ENCODE peak calls at places on chromosomes 12 and 14, in four cellular contexts. G is AG04450, Z is uterus, M is GM12865. R is an unnamed sample.

GRCh38 chr12:104180389-104180788 is 35.2 kb upstream of the TXNRD1 start:
- DNase-seq in Z (no peak), G (no peak), M (no peak), R (no peak)

GRCh38 chr12:26298785-26299621 is 103.6 kb downstream of the SSPN start:
- DNase-seq in Z (peak; percentile 47), M (peak; percentile 88), G (no peak), R (peak; percentile 55)

GRCh38 chr12:130951636-130952035 is 2.1 kb upstream of the ADGRD1 start:
- DNase-seq in G (no peak), M (no peak), Z (no peak), R (no peak)

GRCh38 chr12:79420146-79420618 is 270.6 kb downstream of the PAWR start:
- DNase-seq in G (peak; percentile 84), M (peak; percentile 18), Z (no peak), R (peak; percentile 92)

GRCh38 chr12:64864319-64864718 is 39.9 kb downstream of the TBC1D30 start:
- DNase-seq in G (no peak), Z (no peak), M (no peak), R (no peak)

GRCh38 chr12:64318605-64319004 is 72.0 kb downstream of the C12orf56 start:
- DNase-seq in Z (no peak), M (peak; percentile 72), G (no peak), R (peak; percentile 3)

GRCh38 chr12:132522586-132523380 is 32.8 kb downstream of the FBRSL1 start:
- DNase-seq in G (no peak), M (no peak), Z (no peak), R (no peak)

GRCh38 chr12:15435597-15435996 is 113.3 kb downstream of the PTPRO start:
- DNase-seq in Z (no peak), G (no peak), M (no peak), R (peak; percentile 12)

GRCh38 chr12:68180792-68181744 is 21.5 kb upstream of the IFNG start:
- DNase-seq in G (no peak), M (peak; percentile 8), Z (no peak), R (no peak)

GRCh38 chr12:77231548-77231947 is 166.2 kb upstream of the E2F7 start:
- DNase-seq in G (peak; percentile 15), M (no peak), Z (peak; percentile 75), R (peak; percentile 67)

GRCh38 chr14:79856357-79856756 is 354.9 kb downstream of the DIO2 start:
- DNase-seq in Z (no peak), G (no peak), M (no peak), R (no peak)

GRCh38 chr12:18861287-18861858 is 123.5 kb downstream of the CAPZA3 start:
- DNase-seq in M (peak; percentile 43), Z (no peak), G (no peak), R (no peak)

GRCh38 chr12:2960432-2960956 is 1.3 kb downstream of the TEAD4 start:
- DNase-seq in Z (no peak), M (peak; percentile 13), G (no peak), R (no peak)

GRCh38 chr12:122834921-122835692 is at the start of gene HIP1R:
- DNase-seq in Z (no peak), M (peak; percentile 58), G (no peak), R (no peak)

GRCh38 chr12:26870491-26871419 is 37.8 kb upstream of the ITPR2 start:
- DNase-seq in Z (peak; percentile 50), M (peak; percentile 77), G (peak; percentile 23), R (no peak)

GRCh38 chr12:12890815-12891645 is at the start of gene GPRC5A:
- DNase-seq in Z (peak; percentile 96), G (peak; percentile 82), M (peak; percentile 21), R (peak; percentile 87)

GRCh38 chr12:53213348-53213747 is 6.3 kb upstream of the ITGB7 start:
- DNase-seq in M (peak; percentile 88), G (no peak), Z (peak; percentile 84), R (no peak)

GRCh38 chr14:53517276-53517960 is 364.3 kb upstream of the DDHD1 start:
- DNase-seq in G (no peak), Z (no peak), M (no peak), R (no peak)

GRCh38 chr12:71999795-72000194 is 61.1 kb downstream of the TPH2 start:
- DNase-seq in G (no peak), Z (no peak), M (no peak), R (no peak)

GRCh38 chr12:127282786-127283565 is 984.0 kb upstream of the TMEM132C start:
- DNase-seq in M (no peak), Z (no peak), G (no peak), R (no peak)

GRCh38 chr12:6383572-6384498 is at the start of gene LTBR:
- DNase-seq in Z (peak; percentile 96), G (peak; percentile 76), M (peak; percentile 59), R (no peak)

GRCh38 chr12:113418213-113418879 is 3.8 kb upstream of the SDSL start:
- DNase-seq in G (no peak), M (no peak), Z (no peak), R (no peak)

GRCh38 chr12:14885718-14886201 is at the start of gene MGP:
- DNase-seq in Z (peak; percentile 81), G (no peak), M (no peak), R (peak; percentile 66)

GRCh38 chr12:26113194-26113654 is 11.6 kb downstream of the BHLHE41 start:
- DNase-seq in Z (no peak), G (no peak), M (no peak), R (no peak)

GRCh38 chr12:2826036-2826435 is 8.8 kb downstream of the NRIP2 start:
- DNase-seq in G (no peak), M (no peak), Z (no peak), R (no peak)

GRCh38 chr12:59927041-59927440 is 331.2 kb downstream of the SLC16A7 start:
- DNase-seq in Z (no peak), G (no peak), M (no peak), R (no peak)

GRCh38 chr12:52120951-52121847 is 41.7 kb downstream of the SMIM41 start:
- DNase-seq in G (no peak), M (no peak), Z (no peak), R (no peak)

GRCh38 chr12:66319266-66319954 is 17.1 kb downstream of the HELB start:
- DNase-seq in Z (no peak), G (no peak), M (no peak), R (no peak)

GRCh38 chr14:64502476-64503183 is 1.0 kb downstream of the ZBTB25 start:
- DNase-seq in G (no peak), Z (peak; percentile 38), M (peak; percentile 46), R (no peak)

GRCh38 chr12:14514154-14514842 is 53.4 kb downstream of the PLBD1 start:
- DNase-seq in G (no peak), Z (no peak), M (peak; percentile 53), R (peak; percentile 5)

GRCh38 chr14:61512026-61512425 is 183.3 kb upstream of the HIF1A start:
- DNase-seq in Z (no peak), G (no peak), M (no peak), R (no peak)

GRCh38 chr12:109951751-109952150 is 44.4 kb downstream of the GIT2 start:
- DNase-seq in G (peak; percentile 85), M (no peak), Z (peak; percentile 27), R (peak; percentile 68)

GRCh38 chr12:109868182-109869051 is 11.9 kb downstream of the GLTP start:
- DNase-seq in G (no peak), Z (no peak), M (peak; percentile 53), R (no peak)

GRCh38 chr12:105921872-105922669 is 216.7 kb downstream of the NUAK1 start:
- DNase-seq in M (no peak), G (no peak), Z (no peak), R (no peak)

GRCh38 chr12:69330475-69331473 is 17.4 kb upstream of the LYZ start:
- DNase-seq in Z (no peak), M (peak; percentile 66), G (no peak), R (no peak)

GRCh38 chr12:109085590-109085989 is 7.7 kb downstream of the ALKBH2 start:
- DNase-seq in Z (no peak), M (no peak), G (no peak), R (no peak)

GRCh38 chr14:97705107-97705506 is 907.9 kb downstream of the VRK1 start:
- DNase-seq in M (no peak), Z (no peak), G (no peak), R (no peak)

GRCh38 chr12:121240484-121241202 is 30.7 kb downstream of the P2RX4 start:
- DNase-seq in Z (peak; percentile 93), M (no peak), G (no peak), R (no peak)

GRCh38 chr14:105838107-105838506 is 311.7 kb downstream of the TMEM121 start:
- DNase-seq in G (no peak), M (no peak), Z (no peak), R (no peak)

GRCh38 chr12:5428332-5429221 is 3.3 kb upstream of the NTF3 start:
- DNase-seq in Z (no peak), M (no peak), G (no peak), R (peak; percentile 39)

DNA sequence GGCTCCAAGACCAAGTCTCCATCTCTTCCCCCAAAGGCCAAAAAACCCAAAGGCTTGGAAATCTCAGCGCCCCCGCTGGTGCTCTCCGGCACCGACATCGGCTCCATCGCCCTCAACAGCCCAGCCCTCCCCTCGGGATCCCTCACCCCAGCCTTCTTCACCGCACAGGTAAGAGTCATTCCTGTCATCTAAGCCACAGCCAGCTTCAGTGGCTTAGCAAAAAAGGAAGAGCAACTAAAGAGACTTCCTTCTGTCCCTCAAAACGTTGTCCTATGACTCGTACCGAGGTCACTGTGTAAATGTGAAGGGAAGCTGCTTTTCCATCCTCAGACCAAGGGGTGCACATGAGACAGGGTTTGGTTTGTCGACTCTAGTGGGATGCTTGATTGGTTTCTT is 53.4 kb downstream of the ELK3 start:
- DNase-seq in G (no peak), Z (no peak), M (no peak), R (no peak)
- H3K4me3 ChIP-seq in G (no peak overlapping the region), Z (no peak overlapping the region), M (no peak overlapping the region), R (no peak overlapping the region)

GRCh38 chr12:20426956-20427355 is 58.6 kb downstream of the PDE3A start:
- DNase-seq in G (no peak), M (no peak), Z (no peak), R (no peak)
- TF ChIP-seq CTCF in G (no peak), M (no peak), Z (no peak), R (no peak)

DNA sequence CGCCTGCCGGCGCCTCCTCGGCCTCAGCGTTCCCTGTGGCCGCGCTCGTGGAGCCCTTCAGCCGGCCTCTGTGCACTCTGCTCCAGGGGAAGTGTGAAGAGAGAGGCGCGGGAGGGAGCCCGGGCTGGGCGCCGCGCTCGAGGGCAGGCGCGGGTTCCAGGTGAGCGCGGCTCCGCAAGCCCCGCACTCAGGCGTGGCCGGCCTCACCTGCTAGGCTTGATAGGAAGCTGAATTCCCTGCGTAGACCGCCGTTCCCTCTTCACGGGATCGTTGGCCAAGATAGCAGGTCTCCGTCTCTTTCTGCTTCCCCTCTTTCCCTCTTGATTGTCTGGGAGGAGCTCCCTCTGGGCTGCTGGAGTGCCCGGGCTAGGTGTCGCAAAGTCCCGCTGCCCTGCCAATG is 89.7 kb downstream of the ASCL4 start:
- DNase-seq in G (no peak), M (no peak), Z (no peak), R (no peak)
- H3K4me3 ChIP-seq in G (no peak overlapping the region), M (no peak overlapping the region), Z (no peak overlapping the region), R (no peak overlapping the region)

GRCh38 chr12:23055004-23055403 is 430.0 kb downstream of the ETNK1 start:
- DNase-seq in Z (no peak), G (no peak), M (peak; percentile 29), R (peak; percentile 2)
- TF ChIP-seq CTCF in Z (no peak), G (peak; percentile 52), M (peak; percentile 35), R (peak; percentile 55)